ENCODE peak calls at places on chromosome 18, in nine cellular contexts. R, G, M, T, E, H, W, A and D are unnamed samples.

GRCh38 chr18:55927831-55928230 is 339.8 kb upstream of the TCF4 start:
- DNase-seq in R (no peak), G (peak; percentile 68), M (no peak), T (no peak), E (no peak), H (no peak), W (no peak), A (peak; percentile 32), D (no peak)

GRCh38 chr18:13513015-13513414 is 213.3 kb downstream of the FAM210A start:
- DNase-seq in R (no peak), G (no peak), M (no peak), T (no peak), E (no peak), H (no peak), W (peak; percentile 81), A (no peak), D (no peak)

GRCh38 chr18:57437782-57438668 is 2.9 kb downstream of the ONECUT2 start:
- DNase-seq in R (peak; percentile 34), G (no peak), M (peak; percentile 63), T (peak; percentile 89), E (peak; percentile 41), H (no peak), W (peak; percentile 63), A (peak; percentile 88), D (no peak)

GRCh38 chr18:56286775-56287174 is 351.6 kb downstream of the TXNL1 start:
- DNase-seq in R (no peak), G (peak; percentile 2), M (no peak), T (no peak), E (no peak), H (no peak), W (no peak), A (peak; percentile 58), D (no peak)

GRCh38 chr18:4755848-4756247 is 300.7 kb upstream of the DLGAP1 start:
- DNase-seq in R (no peak), G (no peak), M (no peak), T (no peak), E (no peak), H (no peak), W (no peak), A (no peak), D (no peak)

GRCh38 chr18:49359732-49360444 is 100.6 kb downstream of the DYM start:
- DNase-seq in R (no peak), G (peak; percentile 51), M (no peak), T (peak; percentile 59), E (no peak), H (no peak), W (no peak), A (no peak), D (no peak)

GRCh38 chr18:38481576-38481975 is 916.0 kb upstream of the CELF4 start:
- DNase-seq in R (no peak), G (no peak), M (peak; percentile 20), T (peak; percentile 46), E (no peak), H (no peak), W (peak; percentile 54), A (no peak), D (no peak)

GRCh38 chr18:80104364-80104779 is 4.7 kb upstream of the ADNP2 start:
- DNase-seq in R (no peak), G (no peak), M (no peak), T (no peak), E (no peak), H (no peak), W (no peak), A (no peak), D (no peak)

GRCh38 chr18:51123481-51123880 is 74.0 kb downstream of the MEX3C start:
- DNase-seq in R (no peak), G (no peak), M (no peak), T (no peak), E (no peak), H (no peak), W (no peak), A (no peak), D (no peak)

GRCh38 chr18:12599966-12600365 is 57.9 kb downstream of the SPIRE1 start:
- DNase-seq in R (no peak), G (no peak), M (no peak), T (no peak), E (no peak), H (no peak), W (no peak), A (no peak), D (no peak)

GRCh38 chr18:8450013-8450412 is 159.2 kb upstream of the RAB12 start:
- DNase-seq in R (no peak), G (no peak), M (no peak), T (no peak), E (no peak), H (no peak), W (no peak), A (peak; percentile 19), D (peak; percentile 6)

GRCh38 chr18:11925800-11926481 is 17.8 kb upstream of the MPPE1 start:
- DNase-seq in R (no peak), G (no peak), M (no peak), T (no peak), E (no peak), H (no peak), W (no peak), A (no peak), D (no peak)